ENCODE peak calls at places on chromosomes 7 and 10, in four cellular contexts. X is IMR-90, A is ovary, Z is H9. L is an unnamed sample.

GRCh38 chr7:112129655-112130323 is 76.4 kb downstream of the DOCK4 start:
- DNase-seq in X (no peak), Z (no peak), A (peak), L (no peak)

GRCh38 chr10:77400041-77400440 is 237.6 kb downstream of the KCNMA1 start:
- DNase-seq in A (no peak), X (no peak), Z (no peak), L (no peak)

GRCh38 chr10:92640110-92640509 is 47.2 kb downstream of the KIF11 start:
- DNase-seq in X (peak), A (no peak), Z (no peak), L (no peak)

GRCh38 chr10:47038881-47039557 is 127.8 kb downstream of the PTPN20 start:
- DNase-seq in A (no peak), Z (no peak), X (no peak), L (peak)

GRCh38 chr7:140260338-140260737 is 83.6 kb upstream of the KDM7A start:
- DNase-seq in X (no peak), Z (no peak), A (no peak), L (no peak)

GRCh38 chr10:89556590-89556989 is 21.2 kb upstream of the SLC16A12 start:
- DNase-seq in X (peak), A (no peak), Z (no peak), L (no peak)

GRCh38 chr7:138527746-138528223 is 67.7 kb downstream of the TRIM24 start:
- DNase-seq in Z (no peak), X (no peak), A (no peak), L (no peak)

GRCh38 chr7:70837589-70837988 is 294.4 kb upstream of the GALNT17 start:
- DNase-seq in X (no peak), Z (no peak), A (no peak), L (no peak)

GRCh38 chr10:74058658-74059057 is 60.7 kb downstream of the VCL start:
- DNase-seq in A (no peak), X (no peak), Z (no peak), L (no peak)

GRCh38 chr10:68997216-68997615 is 8.6 kb downstream of the KIFBP start:
- DNase-seq in A (no peak), X (no peak), Z (no peak), L (no peak)

GRCh38 chr10:129398861-129399260 is 68.2 kb upstream of the MGMT start:
- DNase-seq in X (no peak), Z (no peak), A (no peak), L (no peak)

GRCh38 chr7:44259547-44260457 is 59.0 kb downstream of the YKT6 start:
- DNase-seq in X (peak), A (peak), Z (no peak), L (no peak)

GRCh38 chr10:109156396-109156795 is 766.9 kb downstream of the XPNPEP1 start:
- DNase-seq in X (no peak), A (no peak), Z (no peak), L (no peak)

GRCh38 chr10:71486465-71487114 is 89.9 kb downstream of the CDH23 start:
- DNase-seq in X (peak), A (no peak), Z (peak), L (peak)

GRCh38 chr7:4958477-4959301 is at the start of gene MMD2:
- DNase-seq in Z (peak), A (no peak), X (no peak), L (peak)

GRCh38 chr7:104230606-104231005 is 22.8 kb upstream of the ORC5 start:
- DNase-seq in Z (no peak), X (peak), A (no peak), L (no peak)

GRCh38 chr10:29858352-29859267 is 200.8 kb downstream of the JCAD start:
- DNase-seq in A (peak), Z (peak), X (peak), L (peak)

GRCh38 chr10:13928362-13928921 is 341.7 kb downstream of the PRPF18 start:
- DNase-seq in X (no peak), A (no peak), Z (no peak), L (no peak)

GRCh38 chr10:65341323-65341922 is 1584.4 kb upstream of the LRRTM3 start:
- DNase-seq in Z (no peak), A (no peak), X (no peak), L (no peak)

GRCh38 chr7:45680776-45681175 is 106.6 kb downstream of the ADCY1 start:
- DNase-seq in X (no peak), A (no peak), Z (peak), L (no peak)

L was measured in H7.